ENCODE peak calls at places on chromosomes 4 and X, in four cellular contexts. Z is heart right ventricle, G is IMR-90, P is HFF-Myc. L is an unnamed sample.

GRCh38 chr4:10015140-10015753 is 6.0 kb downstream of the SLC2A9 start:
- DNase-seq in Z (no peak), G (peak; percentile 42), P (no peak), L (no peak)

GRCh38 chr4:25633541-25633940 is 22.1 kb upstream of the SLC34A2 start:
- DNase-seq in Z (no peak), G (no peak), P (no peak), L (peak; percentile 91)

GRCh38 chrX:110509778-110510510 is 151.3 kb downstream of the RTL9 start:
- DNase-seq in Z (no peak), G (no peak), P (no peak), L (peak; percentile 17)

GRCh38 chrX:107542500-107542899 is 85.8 kb upstream of the PRPS1 start:
- DNase-seq in Z (no peak), G (peak; percentile 34), P (no peak), L (no peak)

GRCh38 chr4:84220990-84221389 is 278.1 kb downstream of the NKX6-1 start:
- DNase-seq in Z (no peak), G (no peak), P (no peak), L (no peak)

GRCh38 chrX:44055638-44056037 is 82.4 kb upstream of the NDP start:
- DNase-seq in Z (no peak), G (no peak), P (no peak), L (no peak)

GRCh38 chrX:31555506-31555905 is 483.7 kb upstream of the FTHL17 start:
- DNase-seq in Z (no peak), G (peak; percentile 6), P (no peak), L (no peak)

GRCh38 chrX:129510331-129510730 is 13.0 kb downstream of the SMARCA1 start:
- DNase-seq in Z (no peak), G (no peak), P (no peak), L (no peak)

GRCh38 chr4:140004580-140005314 is 149.2 kb downstream of the MAML3 start:
- DNase-seq in Z (peak; percentile 64), G (peak; percentile 51), P (no peak), L (peak; percentile 61)

GRCh38 chr4:180521181-180521580 is 1722.0 kb upstream of the TENM3 start:
- DNase-seq in Z (no peak), G (peak; percentile 33), P (no peak), L (no peak)

GRCh38 chrX:115344885-115345653 is 55.6 kb downstream of the LUZP4 start:
- DNase-seq in Z (peak; percentile 74), G (peak; percentile 95), P (peak; percentile 75), L (peak; percentile 100)

DNA sequence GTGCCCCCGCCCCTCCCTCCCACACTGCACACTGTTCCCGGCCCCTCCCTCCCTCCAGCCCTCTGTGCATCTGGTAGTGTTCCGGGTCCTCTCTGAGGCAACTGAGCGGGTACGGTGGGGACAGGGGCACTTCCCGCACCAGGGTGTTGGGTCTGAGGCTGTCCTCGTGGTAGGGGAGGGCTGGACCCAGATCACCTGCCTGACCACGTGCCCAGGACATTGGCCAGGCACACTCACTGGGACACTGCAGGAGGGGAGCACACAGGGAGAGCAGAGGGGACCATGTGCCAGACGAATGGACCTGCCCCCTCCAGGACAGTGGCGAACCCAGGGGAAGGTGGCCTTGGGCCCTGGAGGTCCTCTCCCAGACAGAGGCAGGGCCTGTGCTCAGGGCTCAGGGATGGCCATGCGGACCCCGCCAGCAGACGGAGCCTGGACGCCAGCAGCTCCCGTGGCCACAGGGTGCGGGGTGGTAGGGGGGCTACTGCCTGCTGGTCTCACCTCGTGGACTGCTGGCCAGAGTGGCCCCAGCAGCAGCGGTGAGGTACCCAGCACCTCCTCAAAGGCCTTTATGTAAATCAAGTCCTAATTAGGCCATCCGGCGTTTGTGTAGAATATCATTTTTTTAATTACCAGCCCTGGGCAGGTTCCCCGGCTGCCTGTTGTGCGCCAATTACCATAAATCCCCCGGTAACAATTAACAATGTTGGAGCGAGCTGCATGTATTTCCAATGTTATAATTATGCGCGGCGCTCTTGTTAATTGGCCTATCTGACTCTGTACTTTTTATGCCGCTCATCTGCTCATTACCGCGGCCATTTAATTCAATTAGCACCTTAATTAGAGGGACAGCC is 106.9 kb downstream of the FAM53A start:
- DNase-seq in Z (peak; percentile 11), G (no peak), P (no peak), L (no peak)
- H3K4me3 ChIP-seq in Z (no peak overlapping the region), G (no peak overlapping the region), P (no peak overlapping the region), L (no peak overlapping the region)

DNA sequence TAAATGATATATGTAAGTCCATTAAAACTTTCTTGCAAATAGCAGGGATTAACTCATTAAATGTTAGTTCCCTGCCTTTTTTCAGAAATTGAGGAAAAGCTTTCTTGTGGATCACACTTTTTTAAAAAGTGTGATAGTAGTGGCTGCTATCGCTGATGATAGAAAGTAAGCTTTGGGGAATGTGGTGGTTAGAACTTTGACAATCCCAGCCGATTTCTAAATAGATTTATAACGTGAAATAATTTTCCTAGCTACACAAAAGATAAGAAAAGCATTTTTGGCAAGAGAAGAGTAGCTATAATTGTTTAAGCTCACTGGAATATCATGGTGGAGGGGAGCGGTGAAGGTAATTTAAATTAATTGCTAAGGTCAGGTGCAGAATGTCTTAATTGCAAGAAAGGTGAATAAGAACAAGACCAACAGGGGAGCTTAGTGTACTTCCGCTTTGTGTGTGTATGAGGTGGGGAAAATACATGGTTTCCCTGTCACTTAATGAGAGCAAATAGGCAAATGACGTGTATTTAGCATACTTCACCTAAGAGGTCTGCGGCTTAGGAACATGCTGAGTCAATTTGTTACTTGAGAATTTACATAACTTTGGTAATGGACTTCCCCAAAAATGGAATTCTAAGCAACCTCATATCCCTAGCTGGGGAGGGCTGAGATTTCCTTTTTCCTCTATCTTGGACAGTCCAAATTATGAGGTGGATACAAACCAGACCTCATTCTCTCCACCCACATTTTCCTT is 11.7 kb upstream of the IL21 start:
- DNase-seq in Z (no peak), G (peak; percentile 47), P (no peak), L (no peak)
- H3K4me3 ChIP-seq in Z (no peak overlapping the region), G (no peak overlapping the region), P (no peak overlapping the region), L (no peak overlapping the region)

GRCh38 chr4:53361451-53361850 is 4.4 kb downstream of the SCFD2 start:
- DNase-seq in Z (no peak), G (peak; percentile 32), P (no peak), L (no peak)
- H3K4me3 ChIP-seq in Z (no peak overlapping the region), G (no peak overlapping the region), P (peak overlapping the region; percentile 96), L (no peak overlapping the region)

GRCh38 chr4:68145261-68145660 is 15.6 kb upstream of the TMPRSS11F start:
- DNase-seq in Z (no peak), G (no peak), P (no peak), L (no peak)
- H3K4me3 ChIP-seq in Z (no peak overlapping the region), G (no peak overlapping the region), P (no peak overlapping the region), L (no peak overlapping the region)

GRCh38 chr4:145176641-145177432 is 3.6 kb downstream of the OTUD4 start:
- DNase-seq in Z (no peak), G (peak; percentile 24), P (no peak), L (no peak)
- H3K4me3 ChIP-seq in Z (peak overlapping the region; percentile 82), G (no peak overlapping the region), P (peak overlapping the region; percentile 89), L (peak overlapping the region; percentile 88)

GRCh38 chr4:154998773-154999172 is 209.7 kb upstream of the NPY2R start:
- DNase-seq in Z (no peak), G (no peak), P (no peak), L (no peak)

GRCh38 chr4:154999950-155000578 is 208.4 kb upstream of the NPY2R start:
- DNase-seq in Z (no peak), G (no peak), P (no peak), L (no peak)

GRCh38 chr4:155001229-155001628 is 207.2 kb upstream of the NPY2R start:
- DNase-seq in Z (no peak), G (no peak), P (no peak), L (no peak)

DNA sequence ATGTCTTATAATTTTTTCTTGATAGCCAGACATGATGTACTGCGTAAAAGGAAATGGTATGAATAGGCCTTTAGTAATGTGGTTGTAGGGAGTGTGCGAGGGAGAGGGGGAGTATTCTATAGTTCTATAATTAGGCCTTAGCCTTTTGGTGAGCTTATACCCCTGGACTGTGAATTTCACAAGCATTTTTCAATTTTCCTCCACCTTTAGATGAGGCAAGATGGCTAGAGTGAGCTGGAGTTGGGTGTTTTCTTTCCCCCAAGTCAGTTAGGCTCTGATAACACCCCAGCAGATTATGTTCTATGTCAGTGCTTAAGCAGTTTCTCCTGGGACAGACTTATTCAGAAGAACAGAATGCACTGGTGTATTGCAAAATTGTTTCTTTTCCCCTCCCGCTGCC is 210.2 kb upstream of the NPY2R start:
- DNase-seq in Z (no peak), G (peak; percentile 19), P (no peak), L (no peak)
- H3K4me3 ChIP-seq in Z (no peak overlapping the region), G (no peak overlapping the region), P (no peak overlapping the region), L (no peak overlapping the region)

GRCh38 chrX:149830192-149830873 is 48.6 kb downstream of the MAGEA9 start:
- DNase-seq in Z (no peak), G (peak; percentile 17), P (no peak), L (peak; percentile 13)
- H3K4me3 ChIP-seq in Z (peak overlapping the region; percentile 29), G (peak overlapping the region; percentile 15), P (peak overlapping the region; percentile 7), L (peak overlapping the region; percentile 22)

GRCh38 chr4:2925496-2925895 is 37.7 kb downstream of the NOP14 start:
- DNase-seq in Z (no peak), G (no peak), P (no peak), L (no peak)

GRCh38 chr4:2924765-2925301 is 38.4 kb downstream of the NOP14 start:
- DNase-seq in Z (no peak), G (no peak), P (no peak), L (no peak)

GRCh38 chr4:2923141-2923551 is 40.1 kb downstream of the NOP14 start:
- DNase-seq in Z (no peak), G (peak; percentile 55), P (no peak), L (no peak)

GRCh38 chr4:2923678-2924173 is 39.5 kb downstream of the NOP14 start:
- DNase-seq in Z (no peak), G (no peak), P (no peak), L (no peak)

GRCh38 chr4:2924286-2924685 is 38.9 kb downstream of the NOP14 start:
- DNase-seq in Z (no peak), G (no peak), P (no peak), L (no peak)
- H3K4me3 ChIP-seq in Z (no peak overlapping the region), G (no peak overlapping the region), P (no peak overlapping the region), L (no peak overlapping the region)

L was measured in SJCRH30.